ENCODE peak calls at places on chromosomes 2 and 18, in nine cellular contexts. One of them, this sample, is unnamed.

GRCh38 chr2:134502090-134502487 is 216.7 kb downstream of the TMEM163 start:
- DNase-seq in stimulated activated CD4-positive, alpha-beta T cell treated with anti-CD3 and anti-CD28 coated beads, Interleukin-2, amount 100 ng/mL, for 24 hours: no peak
- DNase-seq in heart right ventricle: no peak
- DNase-seq in T follicular helper cell: no peak
- DNase-seq in activated naive CD4-positive, alpha-beta T cell: no peak
- DNase-seq in NT2/D1: no peak
- DNase-seq in NCI-H524 treated with DMSO at 0.1 percent for 48 hours: no peak
- DNase-seq in A549: no peak
- DNase-seq in Peyer's patch: no peak
- DNase-seq in this sample: no peak

GRCh38 chr2:57878573-57878910 is 168.1 kb upstream of the VRK2 start:
- DNase-seq in A549: no peak
- DNase-seq in NCI-H524 treated with DMSO at 0.1 percent for 48 hours: no peak
- DNase-seq in heart right ventricle: no peak
- DNase-seq in stimulated activated CD4-positive, alpha-beta T cell treated with anti-CD3 and anti-CD28 coated beads, Interleukin-2, amount 100 ng/mL, for 24 hours: no peak
- DNase-seq in activated naive CD4-positive, alpha-beta T cell: no peak
- DNase-seq in T follicular helper cell: no peak
- DNase-seq in NT2/D1: no peak
- DNase-seq in Peyer's patch: no peak
- DNase-seq in this sample: no peak

GRCh38 chr2:51103205-51103604 is 71.3 kb upstream of the NRXN1 start:
- DNase-seq in NCI-H524 treated with DMSO at 0.1 percent for 48 hours: no peak
- DNase-seq in T follicular helper cell: no peak
- DNase-seq in heart right ventricle: peak
- DNase-seq in NT2/D1: peak
- DNase-seq in A549: no peak
- DNase-seq in Peyer's patch: no peak
- DNase-seq in activated naive CD4-positive, alpha-beta T cell: no peak
- DNase-seq in stimulated activated CD4-positive, alpha-beta T cell treated with anti-CD3 and anti-CD28 coated beads, Interleukin-2, amount 100 ng/mL, for 24 hours: no peak
- DNase-seq in this sample: peak

GRCh38 chr2:133566967-133567645 is 1.2 kb downstream of the NCKAP5 start:
- DNase-seq in NCI-H524 treated with DMSO at 0.1 percent for 48 hours: no peak
- DNase-seq in activated naive CD4-positive, alpha-beta T cell: no peak
- DNase-seq in T follicular helper cell: no peak
- DNase-seq in heart right ventricle: peak
- DNase-seq in Peyer's patch: peak
- DNase-seq in A549: peak
- DNase-seq in stimulated activated CD4-positive, alpha-beta T cell treated with anti-CD3 and anti-CD28 coated beads, Interleukin-2, amount 100 ng/mL, for 24 hours: no peak
- DNase-seq in NT2/D1: no peak
- DNase-seq in this sample: no peak

GRCh38 chr2:216366777-216367465 is 5.4 kb downstream of the MARCHF4 start:
- DNase-seq in NT2/D1: no peak
- DNase-seq in A549: no peak
- DNase-seq in Peyer's patch: no peak
- DNase-seq in T follicular helper cell: no peak
- DNase-seq in activated naive CD4-positive, alpha-beta T cell: no peak
- DNase-seq in NCI-H524 treated with DMSO at 0.1 percent for 48 hours: no peak
- DNase-seq in heart right ventricle: no peak
- DNase-seq in stimulated activated CD4-positive, alpha-beta T cell treated with anti-CD3 and anti-CD28 coated beads, Interleukin-2, amount 100 ng/mL, for 24 hours: no peak
- DNase-seq in this sample: no peak

GRCh38 chr2:174124171-174124570 is 124.2 kb downstream of the OLA1 start:
- DNase-seq in Peyer's patch: no peak
- DNase-seq in A549: no peak
- DNase-seq in activated naive CD4-positive, alpha-beta T cell: no peak
- DNase-seq in T follicular helper cell: no peak
- DNase-seq in heart right ventricle: no peak
- DNase-seq in NCI-H524 treated with DMSO at 0.1 percent for 48 hours: no peak
- DNase-seq in stimulated activated CD4-positive, alpha-beta T cell treated with anti-CD3 and anti-CD28 coated beads, Interleukin-2, amount 100 ng/mL, for 24 hours: no peak
- DNase-seq in NT2/D1: peak
- DNase-seq in this sample: no peak

GRCh38 chr2:190355968-190356657 is 12.7 kb downstream of the INPP1 start:
- DNase-seq in A549: no peak
- DNase-seq in activated naive CD4-positive, alpha-beta T cell: no peak
- DNase-seq in T follicular helper cell: no peak
- DNase-seq in NT2/D1: no peak
- DNase-seq in stimulated activated CD4-positive, alpha-beta T cell treated with anti-CD3 and anti-CD28 coated beads, Interleukin-2, amount 100 ng/mL, for 24 hours: no peak
- DNase-seq in Peyer's patch: no peak
- DNase-seq in heart right ventricle: no peak
- DNase-seq in NCI-H524 treated with DMSO at 0.1 percent for 48 hours: no peak
- DNase-seq in this sample: no peak

GRCh38 chr2:128314348-128315121 is 4.1 kb downstream of the HS6ST1 start:
- DNase-seq in activated naive CD4-positive, alpha-beta T cell: no peak
- DNase-seq in heart right ventricle: peak
- DNase-seq in Peyer's patch: peak
- DNase-seq in stimulated activated CD4-positive, alpha-beta T cell treated with anti-CD3 and anti-CD28 coated beads, Interleukin-2, amount 100 ng/mL, for 24 hours: peak
- DNase-seq in A549: no peak
- DNase-seq in NT2/D1: no peak
- DNase-seq in T follicular helper cell: no peak
- DNase-seq in NCI-H524 treated with DMSO at 0.1 percent for 48 hours: no peak
- DNase-seq in this sample: no peak

GRCh38 chr2:38217401-38218188 is 141.6 kb upstream of the CYP1B1 start:
- DNase-seq in heart right ventricle: no peak
- DNase-seq in activated naive CD4-positive, alpha-beta T cell: no peak
- DNase-seq in stimulated activated CD4-positive, alpha-beta T cell treated with anti-CD3 and anti-CD28 coated beads, Interleukin-2, amount 100 ng/mL, for 24 hours: no peak
- DNase-seq in Peyer's patch: no peak
- DNase-seq in T follicular helper cell: no peak
- DNase-seq in NT2/D1: no peak
- DNase-seq in NCI-H524 treated with DMSO at 0.1 percent for 48 hours: peak
- DNase-seq in A549: no peak
- DNase-seq in this sample: no peak

GRCh38 chr2:172250801-172251200 is 148.1 kb upstream of the DLX2 start:
- DNase-seq in heart right ventricle: no peak
- DNase-seq in A549: no peak
- DNase-seq in Peyer's patch: no peak
- DNase-seq in activated naive CD4-positive, alpha-beta T cell: no peak
- DNase-seq in NT2/D1: no peak
- DNase-seq in stimulated activated CD4-positive, alpha-beta T cell treated with anti-CD3 and anti-CD28 coated beads, Interleukin-2, amount 100 ng/mL, for 24 hours: no peak
- DNase-seq in NCI-H524 treated with DMSO at 0.1 percent for 48 hours: no peak
- DNase-seq in T follicular helper cell: no peak
- DNase-seq in this sample: no peak

GRCh38 chr2:169131587-169132512 is 62.5 kb downstream of the DHRS9 start:
- DNase-seq in NCI-H524 treated with DMSO at 0.1 percent for 48 hours: peak
- DNase-seq in T follicular helper cell: no peak
- DNase-seq in NT2/D1: no peak
- DNase-seq in stimulated activated CD4-positive, alpha-beta T cell treated with anti-CD3 and anti-CD28 coated beads, Interleukin-2, amount 100 ng/mL, for 24 hours: no peak
- DNase-seq in activated naive CD4-positive, alpha-beta T cell: no peak
- DNase-seq in heart right ventricle: no peak
- DNase-seq in Peyer's patch: no peak
- DNase-seq in A549: peak
- DNase-seq in this sample: peak

GRCh38 chr2:27175330-27175729 is 26.5 kb downstream of the TCF23 start:
- DNase-seq in heart right ventricle: no peak
- DNase-seq in NT2/D1: no peak
- DNase-seq in T follicular helper cell: no peak
- DNase-seq in Peyer's patch: no peak
- DNase-seq in A549: no peak
- DNase-seq in activated naive CD4-positive, alpha-beta T cell: no peak
- DNase-seq in stimulated activated CD4-positive, alpha-beta T cell treated with anti-CD3 and anti-CD28 coated beads, Interleukin-2, amount 100 ng/mL, for 24 hours: no peak
- DNase-seq in NCI-H524 treated with DMSO at 0.1 percent for 48 hours: no peak
- DNase-seq in this sample: no peak

GRCh38 chr2:24892928-24893327 is 27.1 kb downstream of the ADCY3 start:
- DNase-seq in T follicular helper cell: no peak
- DNase-seq in NCI-H524 treated with DMSO at 0.1 percent for 48 hours: no peak
- DNase-seq in stimulated activated CD4-positive, alpha-beta T cell treated with anti-CD3 and anti-CD28 coated beads, Interleukin-2, amount 100 ng/mL, for 24 hours: no peak
- DNase-seq in heart right ventricle: no peak
- DNase-seq in NT2/D1: no peak
- DNase-seq in Peyer's patch: no peak
- DNase-seq in A549: no peak
- DNase-seq in activated naive CD4-positive, alpha-beta T cell: no peak
- DNase-seq in this sample: no peak

GRCh38 chr2:74009577-74009976 is 24.9 kb downstream of the TET3 start:
- DNase-seq in Peyer's patch: peak
- DNase-seq in NT2/D1: no peak
- DNase-seq in T follicular helper cell: no peak
- DNase-seq in activated naive CD4-positive, alpha-beta T cell: no peak
- DNase-seq in A549: no peak
- DNase-seq in stimulated activated CD4-positive, alpha-beta T cell treated with anti-CD3 and anti-CD28 coated beads, Interleukin-2, amount 100 ng/mL, for 24 hours: no peak
- DNase-seq in heart right ventricle: no peak
- DNase-seq in NCI-H524 treated with DMSO at 0.1 percent for 48 hours: no peak
- DNase-seq in this sample: no peak

GRCh38 chr2:64727843-64728463 is 74.2 kb upstream of the SERTAD2 start:
- DNase-seq in NT2/D1: no peak
- DNase-seq in heart right ventricle: no peak
- DNase-seq in activated naive CD4-positive, alpha-beta T cell: no peak
- DNase-seq in T follicular helper cell: no peak
- DNase-seq in Peyer's patch: no peak
- DNase-seq in stimulated activated CD4-positive, alpha-beta T cell treated with anti-CD3 and anti-CD28 coated beads, Interleukin-2, amount 100 ng/mL, for 24 hours: no peak
- DNase-seq in NCI-H524 treated with DMSO at 0.1 percent for 48 hours: no peak
- DNase-seq in A549: no peak
- DNase-seq in this sample: no peak

GRCh38 chr18:8608795-8609673 is at the start of gene RAB12:
- DNase-seq in NT2/D1: peak
- DNase-seq in A549: peak
- DNase-seq in T follicular helper cell: peak
- DNase-seq in heart right ventricle: peak
- DNase-seq in Peyer's patch: peak
- DNase-seq in activated naive CD4-positive, alpha-beta T cell: peak
- DNase-seq in NCI-H524 treated with DMSO at 0.1 percent for 48 hours: peak
- DNase-seq in stimulated activated CD4-positive, alpha-beta T cell treated with anti-CD3 and anti-CD28 coated beads, Interleukin-2, amount 100 ng/mL, for 24 hours: peak
- DNase-seq in this sample: peak

GRCh38 chr2:190344275-190344827 is 962 bp downstream of the INPP1 start:
- DNase-seq in NT2/D1: peak
- DNase-seq in T follicular helper cell: no peak
- DNase-seq in stimulated activated CD4-positive, alpha-beta T cell treated with anti-CD3 and anti-CD28 coated beads, Interleukin-2, amount 100 ng/mL, for 24 hours: no peak
- DNase-seq in Peyer's patch: peak
- DNase-seq in heart right ventricle: peak
- DNase-seq in activated naive CD4-positive, alpha-beta T cell: no peak
- DNase-seq in NCI-H524 treated with DMSO at 0.1 percent for 48 hours: no peak
- DNase-seq in A549: peak
- DNase-seq in this sample: peak

GRCh38 chr2:85851253-85851955 is 37.4 kb downstream of the ST3GAL5 start:
- DNase-seq in heart right ventricle: no peak
- DNase-seq in Peyer's patch: peak
- DNase-seq in activated naive CD4-positive, alpha-beta T cell: no peak
- DNase-seq in T follicular helper cell: no peak
- DNase-seq in stimulated activated CD4-positive, alpha-beta T cell treated with anti-CD3 and anti-CD28 coated beads, Interleukin-2, amount 100 ng/mL, for 24 hours: peak
- DNase-seq in NT2/D1: no peak
- DNase-seq in NCI-H524 treated with DMSO at 0.1 percent for 48 hours: no peak
- DNase-seq in A549: no peak
- DNase-seq in this sample: no peak

GRCh38 chr2:165274698-165275097 is 35.5 kb downstream of the SCN2A start:
- DNase-seq in Peyer's patch: no peak
- DNase-seq in NT2/D1: no peak
- DNase-seq in stimulated activated CD4-positive, alpha-beta T cell treated with anti-CD3 and anti-CD28 coated beads, Interleukin-2, amount 100 ng/mL, for 24 hours: no peak
- DNase-seq in activated naive CD4-positive, alpha-beta T cell: no peak
- DNase-seq in heart right ventricle: peak
- DNase-seq in A549: no peak
- DNase-seq in T follicular helper cell: no peak
- DNase-seq in NCI-H524 treated with DMSO at 0.1 percent for 48 hours: no peak
- DNase-seq in this sample: no peak

GRCh38 chr2:11203480-11203879 is 48.2 kb downstream of the SLC66A3 start:
- DNase-seq in NCI-H524 treated with DMSO at 0.1 percent for 48 hours: no peak
- DNase-seq in stimulated activated CD4-positive, alpha-beta T cell treated with anti-CD3 and anti-CD28 coated beads, Interleukin-2, amount 100 ng/mL, for 24 hours: no peak
- DNase-seq in heart right ventricle: no peak
- DNase-seq in Peyer's patch: no peak
- DNase-seq in activated naive CD4-positive, alpha-beta T cell: no peak
- DNase-seq in NT2/D1: no peak
- DNase-seq in T follicular helper cell: no peak
- DNase-seq in A549: peak
- DNase-seq in this sample: peak

GRCh38 chr2:38116762-38117161 is 40.8 kb upstream of the CYP1B1 start:
- DNase-seq in heart right ventricle: no peak
- DNase-seq in Peyer's patch: no peak
- DNase-seq in A549: peak
- DNase-seq in activated naive CD4-positive, alpha-beta T cell: no peak
- DNase-seq in NT2/D1: no peak
- DNase-seq in NCI-H524 treated with DMSO at 0.1 percent for 48 hours: no peak
- DNase-seq in stimulated activated CD4-positive, alpha-beta T cell treated with anti-CD3 and anti-CD28 coated beads, Interleukin-2, amount 100 ng/mL, for 24 hours: no peak
- DNase-seq in T follicular helper cell: no peak
- DNase-seq in this sample: no peak

GRCh38 chr2:9345343-9345742 is 78.0 kb downstream of the ITGB1BP1 start:
- DNase-seq in NT2/D1: no peak
- DNase-seq in Peyer's patch: no peak
- DNase-seq in heart right ventricle: no peak
- DNase-seq in T follicular helper cell: no peak
- DNase-seq in A549: no peak
- DNase-seq in stimulated activated CD4-positive, alpha-beta T cell treated with anti-CD3 and anti-CD28 coated beads, Interleukin-2, amount 100 ng/mL, for 24 hours: no peak
- DNase-seq in NCI-H524 treated with DMSO at 0.1 percent for 48 hours: no peak
- DNase-seq in activated naive CD4-positive, alpha-beta T cell: no peak
- DNase-seq in this sample: no peak

GRCh38 chr2:196413821-196414274 is 225.7 kb upstream of the CCDC150 start:
- DNase-seq in activated naive CD4-positive, alpha-beta T cell: no peak
- DNase-seq in NCI-H524 treated with DMSO at 0.1 percent for 48 hours: no peak
- DNase-seq in heart right ventricle: peak
- DNase-seq in T follicular helper cell: no peak
- DNase-seq in A549: no peak
- DNase-seq in stimulated activated CD4-positive, alpha-beta T cell treated with anti-CD3 and anti-CD28 coated beads, Interleukin-2, amount 100 ng/mL, for 24 hours: no peak
- DNase-seq in Peyer's patch: no peak
- DNase-seq in NT2/D1: no peak
- DNase-seq in this sample: no peak

GRCh38 chr18:36415606-36416005 is 118.1 kb downstream of the FHOD3 start:
- DNase-seq in A549: no peak
- DNase-seq in Peyer's patch: no peak
- DNase-seq in T follicular helper cell: no peak
- DNase-seq in activated naive CD4-positive, alpha-beta T cell: no peak
- DNase-seq in NT2/D1: no peak
- DNase-seq in heart right ventricle: no peak
- DNase-seq in stimulated activated CD4-positive, alpha-beta T cell treated with anti-CD3 and anti-CD28 coated beads, Interleukin-2, amount 100 ng/mL, for 24 hours: no peak
- DNase-seq in NCI-H524 treated with DMSO at 0.1 percent for 48 hours: no peak
- DNase-seq in this sample: no peak

GRCh38 chr2:97732436-97733340 is 19.3 kb downstream of the ZAP70 start:
- DNase-seq in stimulated activated CD4-positive, alpha-beta T cell treated with anti-CD3 and anti-CD28 coated beads, Interleukin-2, amount 100 ng/mL, for 24 hours: no peak
- DNase-seq in T follicular helper cell: no peak
- DNase-seq in heart right ventricle: no peak
- DNase-seq in NCI-H524 treated with DMSO at 0.1 percent for 48 hours: no peak
- DNase-seq in activated naive CD4-positive, alpha-beta T cell: no peak
- DNase-seq in NT2/D1: no peak
- DNase-seq in Peyer's patch: peak
- DNase-seq in A549: no peak
- DNase-seq in this sample: no peak

GRCh38 chr2:23824777-23825212 is 102.1 kb downstream of the ATAD2B start:
- DNase-seq in NT2/D1: peak
- DNase-seq in activated naive CD4-positive, alpha-beta T cell: no peak
- DNase-seq in NCI-H524 treated with DMSO at 0.1 percent for 48 hours: no peak
- DNase-seq in stimulated activated CD4-positive, alpha-beta T cell treated with anti-CD3 and anti-CD28 coated beads, Interleukin-2, amount 100 ng/mL, for 24 hours: no peak
- DNase-seq in T follicular helper cell: peak
- DNase-seq in Peyer's patch: no peak
- DNase-seq in heart right ventricle: peak
- DNase-seq in A549: peak
- DNase-seq in this sample: peak

GRCh38 chr2:217664761-217665160 is 338.0 kb downstream of the TNS1 start:
- DNase-seq in activated naive CD4-positive, alpha-beta T cell: no peak
- DNase-seq in NCI-H524 treated with DMSO at 0.1 percent for 48 hours: no peak
- DNase-seq in A549: no peak
- DNase-seq in heart right ventricle: no peak
- DNase-seq in NT2/D1: no peak
- DNase-seq in stimulated activated CD4-positive, alpha-beta T cell treated with anti-CD3 and anti-CD28 coated beads, Interleukin-2, amount 100 ng/mL, for 24 hours: no peak
- DNase-seq in Peyer's patch: no peak
- DNase-seq in T follicular helper cell: no peak
- DNase-seq in this sample: no peak

GRCh38 chr18:25360301-25360899 is 8.4 kb upstream of the ZNF521 start:
- DNase-seq in A549: no peak
- DNase-seq in NT2/D1: no peak
- DNase-seq in stimulated activated CD4-positive, alpha-beta T cell treated with anti-CD3 and anti-CD28 coated beads, Interleukin-2, amount 100 ng/mL, for 24 hours: no peak
- DNase-seq in Peyer's patch: no peak
- DNase-seq in NCI-H524 treated with DMSO at 0.1 percent for 48 hours: no peak
- DNase-seq in heart right ventricle: no peak
- DNase-seq in activated naive CD4-positive, alpha-beta T cell: no peak
- DNase-seq in T follicular helper cell: no peak
- DNase-seq in this sample: no peak

GRCh38 chr2:187263675-187264580 is 184.1 kb downstream of the CALCRL start:
- DNase-seq in A549: no peak
- DNase-seq in heart right ventricle: no peak
- DNase-seq in activated naive CD4-positive, alpha-beta T cell: no peak
- DNase-seq in NT2/D1: peak
- DNase-seq in NCI-H524 treated with DMSO at 0.1 percent for 48 hours: no peak
- DNase-seq in Peyer's patch: no peak
- DNase-seq in T follicular helper cell: no peak
- DNase-seq in stimulated activated CD4-positive, alpha-beta T cell treated with anti-CD3 and anti-CD28 coated beads, Interleukin-2, amount 100 ng/mL, for 24 hours: no peak
- DNase-seq in this sample: no peak

GRCh38 chr2:235507928-235508327 is 14.1 kb downstream of the AGAP1 start:
- DNase-seq in activated naive CD4-positive, alpha-beta T cell: no peak
- DNase-seq in NT2/D1: no peak
- DNase-seq in NCI-H524 treated with DMSO at 0.1 percent for 48 hours: no peak
- DNase-seq in A549: no peak
- DNase-seq in heart right ventricle: no peak
- DNase-seq in Peyer's patch: no peak
- DNase-seq in stimulated activated CD4-positive, alpha-beta T cell treated with anti-CD3 and anti-CD28 coated beads, Interleukin-2, amount 100 ng/mL, for 24 hours: no peak
- DNase-seq in T follicular helper cell: no peak
- DNase-seq in this sample: no peak

GRCh38 chr2:17934721-17935120 is 56.3 kb downstream of the KCNS3 start:
- DNase-seq in NCI-H524 treated with DMSO at 0.1 percent for 48 hours: no peak
- DNase-seq in T follicular helper cell: no peak
- DNase-seq in NT2/D1: no peak
- DNase-seq in heart right ventricle: no peak
- DNase-seq in activated naive CD4-positive, alpha-beta T cell: no peak
- DNase-seq in A549: no peak
- DNase-seq in stimulated activated CD4-positive, alpha-beta T cell treated with anti-CD3 and anti-CD28 coated beads, Interleukin-2, amount 100 ng/mL, for 24 hours: no peak
- DNase-seq in Peyer's patch: no peak
- DNase-seq in this sample: no peak

This sample was measured in HT-29.